ENCODE peak calls at places on chromosomes 5 and 9, in six cellular contexts. M, W, E, Q, C and O are unnamed samples.
A peak's percentile ranks its signal among the peaks of the same experiment; 100 is the strongest.

GRCh38 chr5:181190711-181191525 is 14.1 kb downstream of the TRIM7 start:
- DNase-seq in M (no peak), E (no peak), W (peak; percentile 70), Q (peak; percentile 69), C (peak; percentile 91), O (peak; percentile 70)

GRCh38 chr9:7209051-7209450 is 451.3 kb downstream of the KDM4C start:
- DNase-seq in W (no peak), E (no peak), Q (no peak), M (no peak), C (no peak), O (no peak)

GRCh38 chr9:15513335-15513734 is 2.6 kb upstream of the PSIP1 start:
- DNase-seq in W (no peak), C (no peak), E (no peak), Q (no peak), M (no peak), O (peak; percentile 59)

GRCh38 chr9:121499177-121499426 is 542 bp downstream of the GGTA1 start:
- DNase-seq in Q (no peak), E (no peak), C (no peak), W (no peak), M (no peak), O (no peak)

GRCh38 chr5:146082798-146083197 is 22.6 kb downstream of the PLAC8L1 start:
- DNase-seq in M (no peak), E (no peak), Q (no peak), W (no peak), C (no peak), O (peak; percentile 61)

GRCh38 chr5:143165049-143165448 is 238.4 kb downstream of the NR3C1 start:
- DNase-seq in Q (no peak), E (no peak), W (no peak), M (no peak), C (no peak), O (peak; percentile 67)

GRCh38 chr5:132459031-132459982 is 31.3 kb downstream of the IRF1 start:
- DNase-seq in Q (peak; percentile 80), W (no peak), M (no peak), C (peak; percentile 83), E (peak; percentile 71), O (peak; percentile 76)

GRCh38 chr5:125928663-125929062 is 494.5 kb upstream of the GRAMD2B start:
- DNase-seq in Q (no peak), C (no peak), E (no peak), M (no peak), W (no peak), O (no peak)

GRCh38 chr5:108801776-108802175 is 54.1 kb downstream of the FER start:
- DNase-seq in W (no peak), Q (no peak), C (no peak), M (peak; percentile 72), E (peak; percentile 88), O (no peak)

GRCh38 chr5:163943546-163943945 is 438.1 kb downstream of the MAT2B start:
- DNase-seq in M (no peak), W (no peak), C (no peak), Q (no peak), E (no peak), O (peak; percentile 15)

GRCh38 chr9:124295097-124295794 is 37.5 kb downstream of the NEK6 start:
- DNase-seq in M (no peak), Q (no peak), W (peak; percentile 61), E (no peak), C (no peak), O (peak; percentile 78)

GRCh38 chr5:155303134-155303533 is 289.6 kb downstream of the KIF4B start:
- DNase-seq in Q (no peak), M (no peak), W (no peak), C (no peak), E (no peak), O (peak; percentile 2)

GRCh38 chr9:6098431-6098830 is 83.0 kb upstream of the RANBP6 start:
- DNase-seq in E (no peak), W (no peak), M (no peak), Q (no peak), C (no peak), O (no peak)

GRCh38 chr5:1180096-1180495 is 21.3 kb upstream of the SLC6A19 start:
- DNase-seq in W (no peak), C (no peak), Q (no peak), M (no peak), E (no peak), O (no peak)

GRCh38 chr9:16211952-16212351 is 658.5 kb downstream of the BNC2 start:
- DNase-seq in Q (no peak), M (no peak), C (no peak), E (no peak), W (no peak), O (no peak)

GRCh38 chr5:1830571-1831228 is 29.5 kb downstream of the NDUFS6 start:
- DNase-seq in E (no peak), M (no peak), C (peak; percentile 50), Q (no peak), W (no peak), O (no peak)

GRCh38 chr9:121997791-121998190 is 95.3 kb downstream of the TTLL11 start:
- DNase-seq in E (peak; percentile 37), M (no peak), C (no peak), Q (no peak), W (no peak), O (no peak)

GRCh38 chr9:105908069-105908468 is 213.7 kb downstream of the TMEM38B start:
- DNase-seq in Q (no peak), W (no peak), E (no peak), C (no peak), M (no peak), O (no peak)

GRCh38 chr5:134965271-134965825 is 2.4 kb upstream of the CATSPER3 start:
- DNase-seq in W (no peak), M (no peak), Q (no peak), E (no peak), C (no peak), O (no peak)

GRCh38 chr9:14413811-14414210 is 99.9 kb upstream of the NFIB start:
- DNase-seq in C (no peak), W (no peak), M (no peak), E (no peak), Q (no peak), O (no peak)

GRCh38 chr5:172896465-172896864 is 62.4 kb downstream of the ERGIC1 start:
- DNase-seq in M (no peak), C (no peak), Q (no peak), E (no peak), W (no peak), O (no peak)

GRCh38 chr9:7164440-7165349 is 406.9 kb downstream of the KDM4C start:
- DNase-seq in Q (no peak), C (no peak), W (no peak), E (no peak), M (no peak), O (no peak)

GRCh38 chr5:178589180-178590140 is 733 bp downstream of the COL23A1 start:
- DNase-seq in E (no peak), Q (no peak), M (no peak), C (peak; percentile 81), W (peak; percentile 84), O (no peak)
- TF ChIP-seq CTCF in E (no peak), Q (no peak), M (peak; percentile 0), C (no peak), W (no peak), O (no peak)

DNA sequence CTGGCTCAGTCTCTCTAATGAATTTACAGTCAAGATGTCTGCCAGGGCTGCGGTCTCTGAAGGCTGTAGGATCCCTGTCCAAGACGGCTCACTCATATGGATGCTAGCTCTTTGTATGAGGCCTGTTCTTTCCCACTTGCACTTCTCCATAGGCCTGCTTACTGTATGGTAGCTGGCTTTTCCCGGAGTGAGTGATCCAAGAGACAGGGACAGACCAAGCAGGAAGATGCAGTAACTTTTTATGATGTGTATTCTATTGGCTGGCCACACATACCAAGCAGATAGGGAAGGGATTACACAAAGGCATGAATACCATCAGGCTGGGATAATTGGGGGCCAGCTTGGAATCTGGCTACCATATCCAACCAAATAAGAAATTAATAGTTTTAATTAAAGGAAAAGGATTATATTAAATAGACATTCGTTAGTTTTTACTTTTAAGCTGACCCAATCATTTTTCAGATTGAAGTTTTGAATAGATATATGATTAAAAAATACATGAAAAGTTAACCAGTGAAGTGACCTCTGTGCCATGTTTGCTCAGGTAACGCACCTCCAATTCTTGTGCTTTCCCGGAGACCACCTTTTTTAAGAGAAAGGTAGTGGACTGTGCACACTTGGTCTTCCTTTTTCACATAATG is 20.6 kb downstream of the NSD1 start:
- DNase-seq in M (peak; percentile 24), E (no peak), Q (peak; percentile 19), C (no peak), W (no peak), O (no peak)
- H3K4me3 ChIP-seq in M (no peak overlapping the region), E (no peak overlapping the region), Q (no peak overlapping the region), C (no peak overlapping the region), W (no peak overlapping the region), O (no peak overlapping the region)

DNA sequence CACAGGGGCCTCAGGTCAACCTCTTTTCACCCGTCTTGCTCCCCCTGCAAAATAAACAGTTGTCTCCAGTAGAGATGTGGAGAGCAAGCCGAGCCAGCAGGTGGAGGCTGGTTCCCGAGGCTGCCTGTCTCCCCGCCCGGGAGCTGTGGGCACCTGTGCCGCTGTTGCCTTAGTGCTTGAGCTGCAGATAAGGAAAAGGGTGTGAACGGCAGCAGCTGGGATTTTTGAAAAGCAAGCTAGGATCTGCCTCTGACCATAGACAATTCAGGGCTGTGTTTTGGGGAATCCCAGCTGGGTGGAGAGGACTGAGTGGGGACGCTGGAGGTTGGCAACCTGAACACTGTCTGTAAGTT is 9.4 kb downstream of the WNK2 start:
- DNase-seq in M (no peak), C (peak; percentile 33), E (no peak), Q (peak; percentile 76), W (no peak), O (no peak)
- TF ChIP-seq CTCF in M (no peak), C (no peak), E (no peak), Q (no peak), W (no peak), O (no peak)

GRCh38 chr9:83649515-83649914 is 26.6 kb downstream of the IDNK start:
- DNase-seq in W (no peak), C (no peak), Q (no peak), E (no peak), M (no peak), O (no peak)
- H3K4me3 ChIP-seq in W (no peak overlapping the region), C (no peak overlapping the region), Q (no peak overlapping the region), E (no peak overlapping the region), M (no peak overlapping the region), O (no peak overlapping the region)